ENCODE peak calls at places on chromosome X, in six cellular contexts. Q is heart left ventricle; A is A549; G is colonic mucosa; Z is thyroid gland; M is CD8-positive, alpha-beta T cell. V is an unnamed sample.

GRCh38 chrX:9829308-9830267 is 43.4 kb downstream of the SHROOM2 start:
- DNase-seq in Q (no peak), A (peak; percentile 27), G (no peak), M (no peak), Z (no peak), V (no peak)

GRCh38 chrX:48002929-48003328 is 860 bp downstream of the ZNF182 start:
- DNase-seq in Q (no peak), G (no peak), A (no peak), M (no peak), Z (no peak), V (no peak)

GRCh38 chrX:12007881-12008280 is 130.4 kb upstream of the FRMPD4 start:
- DNase-seq in A (peak; percentile 68), G (no peak), Q (no peak), Z (no peak), M (no peak), V (no peak)

GRCh38 chrX:3262906-3263305 is 83.5 kb downstream of the MXRA5 start:
- DNase-seq in Q (no peak), Z (no peak), G (no peak), A (peak; percentile 32), M (no peak), V (no peak)

GRCh38 chrX:729583-730409 is 99.2 kb downstream of the SHOX start:
- DNase-seq in A (no peak), Q (no peak), Z (no peak), G (no peak), M (no peak), V (no peak)

GRCh38 chrX:105460366-105460765 is 239.9 kb upstream of the TEX13A start:
- DNase-seq in A (no peak), G (no peak), Z (no peak), M (no peak), Q (no peak), V (no peak)

GRCh38 chrX:48677456-48678030 is 6.1 kb upstream of the WAS start:
- DNase-seq in M (no peak), Z (no peak), A (no peak), Q (no peak), G (no peak), V (no peak)

GRCh38 chrX:23792861-23793553 is 10.0 kb downstream of the SAT1 start:
- DNase-seq in Q (no peak), A (no peak), M (no peak), Z (peak; percentile 34), G (no peak), V (no peak)

GRCh38 chrX:39645059-39645895 is 452.5 kb downstream of the BCOR start:
- DNase-seq in M (no peak), G (peak; percentile 25), Q (peak; percentile 84), Z (peak; percentile 5), A (peak; percentile 25), V (no peak)

GRCh38 chrX:63754141-63754859 is 30.7 kb downstream of the ARHGEF9 start:
- DNase-seq in Q (peak; percentile 23), M (peak; percentile 13), G (peak; percentile 36), Z (no peak), A (no peak), V (no peak)

GRCh38 chrX:264634-265455 is 16.3 kb upstream of the PLCXD1 start:
- DNase-seq in Q (no peak), A (peak; percentile 75), G (peak; percentile 25), Z (no peak), M (no peak), V (peak; percentile 22)

GRCh38 chrX:48854898-48855297 is 19.5 kb upstream of the PCSK1N start:
- DNase-seq in A (peak; percentile 29), G (no peak), Z (no peak), M (no peak), Q (no peak), V (no peak)

GRCh38 chrX:108270280-108270679 is 167.9 kb downstream of the COL4A6 start:
- DNase-seq in Z (no peak), A (peak; percentile 6), G (no peak), M (no peak), Q (no peak), V (peak; percentile 51)

GRCh38 chrX:29652484-29652883 is 562.9 kb upstream of the MAGEB2 start:
- DNase-seq in Q (no peak), G (no peak), A (no peak), M (no peak), Z (no peak), V (no peak)

GRCh38 chrX:118348186-118348810 is 2.4 kb downstream of the WDR44 start:
- DNase-seq in Z (no peak), M (no peak), Q (no peak), G (no peak), A (no peak), V (no peak)

GRCh38 chrX:152926279-152926678 is 28.4 kb downstream of the ZNF185 start:
- DNase-seq in G (peak; percentile 47), M (peak; percentile 16), Z (peak; percentile 89), A (peak; percentile 64), Q (no peak), V (peak; percentile 52)

GRCh38 chrX:83819304-83819703 is 41.6 kb upstream of the CYLC1 start:
- DNase-seq in G (no peak), A (peak; percentile 16), Q (no peak), M (no peak), Z (no peak), V (no peak)

GRCh38 chrX:106397788-106398538 is 213.8 kb upstream of the RADX start:
- DNase-seq in M (no peak), A (no peak), Z (no peak), Q (no peak), G (no peak), V (no peak)

GRCh38 chrX:16552546-16552945 is 97.4 kb upstream of the S100G start:
- DNase-seq in G (no peak), Z (no peak), A (no peak), M (no peak), Q (no peak), V (no peak)

GRCh38 chrX:18471296-18471695 is 45.9 kb downstream of the CDKL5 start:
- DNase-seq in Q (no peak), Z (no peak), M (no peak), G (no peak), A (no peak), V (no peak)

GRCh38 chrX:15909605-15910004 is 55.0 kb upstream of the AP1S2 start:
- DNase-seq in G (no peak), Z (no peak), A (no peak), Q (no peak), M (no peak), V (no peak)

GRCh38 chrX:54029543-54030143 is 14.6 kb downstream of the PHF8 start:
- DNase-seq in Z (peak; percentile 93), G (no peak), A (no peak), Q (no peak), M (no peak), V (peak; percentile 80)

GRCh38 chrX:132426695-132427281 is 62.0 kb downstream of the MBNL3 start:
- DNase-seq in Z (no peak), M (no peak), Q (no peak), G (no peak), A (no peak), V (no peak)

GRCh38 chrX:115889121-115889890 is 281.2 kb upstream of the AGTR2 start:
- DNase-seq in A (no peak), Q (peak; percentile 49), M (no peak), Z (no peak), G (peak; percentile 15), V (no peak)

GRCh38 chrX:8190341-8190830 is 19.3 kb upstream of the VCX2 start:
- DNase-seq in Q (no peak), A (no peak), M (no peak), G (no peak), Z (no peak), V (no peak)

GRCh38 chrX:47564438-47565085 is 3.6 kb downstream of the ARAF start:
- DNase-seq in M (no peak), A (no peak), Q (no peak), G (no peak), Z (no peak), V (no peak)

GRCh38 chrX:127943570-127943969 is 108.6 kb downstream of the ACTRT1 start:
- DNase-seq in Q (no peak), M (no peak), Z (no peak), G (no peak), A (no peak), V (no peak)

GRCh38 chrX:13008189-13008533 is 33.3 kb downstream of the TMSB4X start:
- DNase-seq in Z (no peak), G (no peak), Q (no peak), M (no peak), A (no peak), V (no peak)
- H3K27ac ChIP-seq in Z (no peak overlapping the region), G (no peak overlapping the region), Q (no peak overlapping the region), M (no peak overlapping the region), A (peak overlapping the region; percentile 61), V (no peak overlapping the region)

GRCh38 chrX:6735235-6735634 is 200.3 kb upstream of the VCX3A start:
- DNase-seq in Q (no peak), M (no peak), Z (no peak), A (no peak), G (no peak), V (no peak)
- H3K4me1 ChIP-seq in Q (no peaks in the 10 kb centered on the region), M (no peaks in the 10 kb centered on the region), Z (no peaks in the 10 kb centered on the region), A (no peaks in the 10 kb centered on the region), G (no peaks in the 10 kb centered on the region), V (no peaks in the 10 kb centered on the region)

GRCh38 chrX:129318375-129318774 is 204.9 kb downstream of the SMARCA1 start:
- DNase-seq in Z (no peak), A (peak; percentile 30), G (peak; percentile 23), Q (no peak), M (no peak), V (no peak)
- TF ChIP-seq CTCF in Z (no peak), A (peak; percentile 53), G (no peak), Q (no peak), M (no peak), V (no peak)

GRCh38 chrX:123188081-123188480 is 4.0 kb downstream of the GRIA3 start:
- DNase-seq in A (no peak), G (no peak), Q (no peak), Z (no peak), M (no peak), V (no peak)
- H3K27ac ChIP-seq in A (no peak overlapping the region), G (no peak overlapping the region), Q (no peak overlapping the region), Z (no peak overlapping the region), M (no peak overlapping the region), V (no peak overlapping the region)

GRCh38 chrX:45748443-45748842 is 547.8 kb upstream of the DIPK2B start:
- DNase-seq in G (no peak), Q (no peak), A (no peak), M (no peak), Z (no peak), V (no peak)

GRCh38 chrX:45747905-45748304 is 547.2 kb upstream of the DIPK2B start:
- DNase-seq in G (no peak), M (no peak), A (no peak), Z (peak; percentile 46), Q (no peak), V (no peak)

GRCh38 chrX:45743906-45744625 is 543.4 kb upstream of the DIPK2B start:
- DNase-seq in A (no peak), G (no peak), Q (no peak), Z (no peak), M (no peak), V (no peak)

GRCh38 chrX:45743081-45743533 is 542.4 kb upstream of the DIPK2B start:
- DNase-seq in Q (no peak), M (no peak), Z (no peak), G (no peak), A (peak; percentile 59), V (no peak)

GRCh38 chrX:45745479-45745878 is 544.8 kb upstream of the DIPK2B start:
- DNase-seq in Z (no peak), M (no peak), G (no peak), A (no peak), Q (no peak), V (no peak)
- H3K4me1 ChIP-seq in Z (peaks cover 19% of the 10 kb centered on the region), M (peaks cover 6% of the 10 kb centered on the region), G (no peaks in the 10 kb centered on the region), A (peaks cover 36% of the 10 kb centered on the region), Q (no peaks in the 10 kb centered on the region), V (no peaks in the 10 kb centered on the region)

V was measured in prostate gland.